ENCODE peak calls at places on chromosomes 6 and 20, in ten cellular contexts. D, K, C, Q, V, W, N, H, T and P are unnamed samples.

GRCh38 chr20:41786158-41786557 is 168.0 kb upstream of the CHD6 start:
- DNase-seq in C (no peak), D (no peak), N (no peak), Q (no peak), W (no peak), T (no peak), V (no peak), H (peak; percentile 39), K (no peak), P (no peak)

GRCh38 chr6:38636027-38636426 is 3.7 kb downstream of the BTBD9 start:
- DNase-seq in T (no peak), C (no peak), W (peak; percentile 90), Q (no peak), D (no peak), K (no peak), H (no peak), N (no peak), V (no peak), P (no peak)

GRCh38 chr6:141809901-141810300 is 322.8 kb upstream of the GJE1 start:
- DNase-seq in V (no peak), N (no peak), W (no peak), Q (no peak), D (no peak), T (no peak), C (no peak), H (no peak), K (no peak), P (no peak)

GRCh38 chr6:111606620-111607115 is 990 bp upstream of the TRAF3IP2 start:
- DNase-seq in K (no peak), H (peak; percentile 15), Q (no peak), N (no peak), T (no peak), W (peak; percentile 29), D (no peak), C (peak; percentile 7), V (no peak), P (no peak)

GRCh38 chr6:156782691-156783320 is 5.6 kb downstream of the ARID1B start:
- DNase-seq in D (no peak), Q (no peak), K (no peak), V (no peak), H (no peak), W (no peak), C (no peak), N (no peak), T (no peak), P (no peak)

GRCh38 chr20:61797200-61797599 is 268.5 kb downstream of the TAF4 start:
- DNase-seq in T (no peak), K (no peak), D (no peak), C (no peak), N (no peak), Q (no peak), W (no peak), H (no peak), V (no peak), P (no peak)

GRCh38 chr20:44109951-44110361 is 77.0 kb downstream of the JPH2 start:
- DNase-seq in K (no peak), W (no peak), T (no peak), Q (no peak), C (no peak), N (no peak), V (no peak), H (no peak), D (no peak), P (no peak)

GRCh38 chr20:21048841-21049273 is 57.3 kb downstream of the LINC00237 start:
- DNase-seq in H (peak; percentile 25), K (peak; percentile 43), T (peak; percentile 45), C (peak; percentile 9), D (no peak), N (no peak), W (peak; percentile 46), V (no peak), Q (no peak), P (no peak)

GRCh38 chr6:31574106-31575061 is 981 bp upstream of the TNF start:
- DNase-seq in Q (no peak), T (no peak), N (no peak), H (no peak), V (no peak), D (no peak), K (no peak), W (no peak), C (no peak), P (no peak)

GRCh38 chr20:3045042-3045815 is 623 bp upstream of the MRPS26 start:
- DNase-seq in C (no peak), N (peak; percentile 50), K (peak; percentile 27), H (peak; percentile 67), T (peak; percentile 91), D (no peak), Q (peak; percentile 54), W (no peak), V (peak; percentile 86), P (peak; percentile 91)

GRCh38 chr6:25684565-25684964 is 32.5 kb downstream of the SCGN start:
- DNase-seq in H (no peak), C (no peak), W (no peak), D (no peak), Q (no peak), K (no peak), V (no peak), N (no peak), T (no peak), P (no peak)

GRCh38 chr6:25676775-25677174 is 24.8 kb downstream of the SCGN start:
- DNase-seq in H (no peak), T (no peak), Q (no peak), D (no peak), C (no peak), W (no peak), K (no peak), N (no peak), V (no peak), P (no peak)

GRCh38 chr6:25681848-25682247 is 29.8 kb downstream of the SCGN start:
- DNase-seq in N (no peak), K (no peak), W (no peak), H (no peak), C (no peak), V (no peak), T (no peak), Q (no peak), D (no peak), P (no peak)

GRCh38 chr6:25685896-25686295 is 33.9 kb downstream of the SCGN start:
- DNase-seq in H (no peak), Q (no peak), N (no peak), W (no peak), C (no peak), T (no peak), D (no peak), K (no peak), V (no peak), P (no peak)

GRCh38 chr6:25682324-25682723 is 30.3 kb downstream of the SCGN start:
- DNase-seq in D (no peak), Q (no peak), C (no peak), K (no peak), T (no peak), W (no peak), H (no peak), V (no peak), N (no peak), P (no peak)
- H3K4me3 ChIP-seq in D (no peak overlapping the region), Q (no peak overlapping the region), C (no peak overlapping the region), K (no peak overlapping the region), T (no peak overlapping the region), W (no peak overlapping the region), H (no peak overlapping the region), V (no peak overlapping the region), N (no peak overlapping the region), P (no peak overlapping the region)

GRCh38 chr6:82955841-82956240 is 109.8 kb downstream of the UBE3D start:
- DNase-seq in Q (peak; percentile 34), W (no peak), D (no peak), V (no peak), K (no peak), T (no peak), N (no peak), H (no peak), C (no peak), P (no peak)
- H3K27ac ChIP-seq in Q (peak overlapping the region; percentile 71), W (no peak overlapping the region), D (no peak overlapping the region), V (no peak overlapping the region), K (no peak overlapping the region), T (peak overlapping the region; percentile 77), N (no peak overlapping the region), H (no peak overlapping the region), C (no peak overlapping the region), P (no peak overlapping the region)

GRCh38 chr6:29861521-29862255 is 34.1 kb downstream of the HLA-G start:
- DNase-seq in W (no peak), D (no peak), K (no peak), H (no peak), Q (no peak), T (no peak), N (no peak), V (no peak), C (no peak), P (no peak)

GRCh38 chr6:29865648-29866047 is 38.0 kb downstream of the HLA-G start:
- DNase-seq in V (no peak), W (no peak), H (no peak), Q (no peak), K (no peak), T (no peak), N (no peak), D (no peak), C (no peak), P (no peak)

DNA sequence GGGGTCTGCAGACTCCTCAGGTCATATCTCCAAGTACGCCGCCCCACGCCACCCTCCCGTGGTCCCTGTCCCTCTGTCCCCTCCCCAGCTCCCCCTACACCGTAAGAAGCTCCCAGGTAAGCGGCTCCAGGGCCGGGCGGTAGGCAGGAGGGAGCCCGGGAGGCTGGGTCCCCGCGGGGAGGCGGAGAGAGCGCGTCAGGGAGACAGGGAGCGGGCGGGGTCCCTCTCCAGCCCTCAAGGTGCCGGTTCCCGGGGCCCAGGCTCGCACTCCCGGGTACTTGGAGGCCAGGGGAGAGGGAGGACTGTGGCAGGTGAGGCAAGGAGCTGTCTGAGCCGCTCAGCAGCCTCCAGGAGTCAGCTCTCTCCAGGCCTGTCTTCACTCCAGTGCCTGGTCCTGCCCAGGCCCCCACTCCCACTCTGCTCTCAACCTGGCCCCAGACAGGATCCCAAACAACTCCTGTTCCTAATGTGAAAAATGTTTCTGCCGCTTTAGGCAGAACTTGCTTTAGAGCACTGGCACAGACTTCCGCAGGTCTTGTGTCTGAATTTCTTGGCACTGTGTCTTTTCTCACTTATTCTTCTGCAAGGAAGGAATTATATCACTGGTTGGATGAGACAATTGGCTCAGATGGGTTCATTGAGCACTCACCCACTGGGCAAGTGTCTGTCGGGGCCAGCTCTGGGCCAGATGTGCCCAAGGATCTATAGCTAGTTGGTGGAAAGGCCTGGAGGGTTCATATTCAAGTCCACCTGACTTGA is 36.6 kb downstream of the HLA-G start:
- DNase-seq in V (no peak), D (no peak), W (no peak), H (no peak), N (no peak), Q (no peak), T (no peak), C (no peak), K (no peak), P (no peak)
- H3K4me3 ChIP-seq in V (no peak overlapping the region), D (no peak overlapping the region), W (no peak overlapping the region), H (no peak overlapping the region), N (no peak overlapping the region), Q (no peak overlapping the region), T (no peak overlapping the region), C (no peak overlapping the region), K (no peak overlapping the region), P (no peak overlapping the region)

DNA sequence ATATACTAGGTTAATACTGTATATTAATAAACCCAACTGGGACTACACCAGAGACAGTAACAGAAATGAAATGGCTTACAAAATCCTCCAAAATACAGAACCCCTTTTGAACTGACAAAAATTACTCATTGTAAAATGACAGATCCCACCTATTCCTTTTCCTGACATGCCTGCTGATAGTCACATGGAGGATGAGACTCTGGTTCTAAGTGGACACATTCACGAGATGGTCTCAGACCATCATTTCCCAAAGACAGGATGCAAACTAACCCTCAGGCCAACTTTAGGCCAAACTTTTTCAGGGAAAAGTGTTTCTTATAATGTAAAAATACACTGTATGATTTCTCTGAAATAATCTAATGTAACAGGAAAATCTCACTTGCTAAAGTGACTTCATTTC is 22.5 kb downstream of the TBC1D7 start:
- DNase-seq in Q (no peak), H (no peak), C (no peak), V (no peak), W (no peak), T (no peak), K (no peak), N (no peak), D (no peak), P (no peak)
- H3K27ac ChIP-seq in Q (no peak overlapping the region), H (no peak overlapping the region), C (no peak overlapping the region), V (no peak overlapping the region), W (no peak overlapping the region), T (no peak overlapping the region), K (no peak overlapping the region), N (no peak overlapping the region), D (no peak overlapping the region), P (no peak overlapping the region)